ENCODE peak calls at places on chromosomes 2 and 18, in four cellular contexts. One of them, this sample, is unnamed.
A peak's percentile ranks its signal among the peaks of the same experiment; 100 is the strongest.

GRCh38 chr18:11053293-11053692 is 96.1 kb downstream of the PIEZO2 start:
- DNase-seq in K562: no peak
- DNase-seq in HepG2: no peak
- DNase-seq in GM12878: no peak
- DNase-seq in this sample: no peak

GRCh38 chr2:207289295-207290018 is 123.7 kb upstream of the KLF7 start:
- DNase-seq in K562: no peak
- DNase-seq in HepG2: no peak
- DNase-seq in GM12878: no peak
- DNase-seq in this sample: peak; percentile 76

GRCh38 chr2:109715302-109715937 is 78.7 kb upstream of the RGPD5 start:
- DNase-seq in K562: no peak
- DNase-seq in HepG2: peak; percentile 76
- DNase-seq in GM12878: no peak
- DNase-seq in this sample: no peak

GRCh38 chr2:242075683-242076082 is 206.2 kb downstream of the RTP5 start:
- DNase-seq in K562: no peak
- DNase-seq in HepG2: no peak
- DNase-seq in GM12878: no peak
- DNase-seq in this sample: no peak

GRCh38 chr2:188600536-188601210 is 309.0 kb downstream of the GULP1 start:
- DNase-seq in K562: no peak
- DNase-seq in HepG2: no peak
- DNase-seq in GM12878: no peak
- DNase-seq in this sample: no peak

GRCh38 chr2:85741811-85742507 is 11.8 kb upstream of the ATOH8 start:
- DNase-seq in K562: no peak
- DNase-seq in HepG2: peak; percentile 94
- DNase-seq in GM12878: no peak
- DNase-seq in this sample: peak; percentile 87

GRCh38 chr2:133266926-133267590 is 301.2 kb downstream of the NCKAP5 start:
- DNase-seq in K562: no peak
- DNase-seq in HepG2: no peak
- DNase-seq in GM12878: no peak
- DNase-seq in this sample: no peak

GRCh38 chr2:229780856-229781773 is 66.8 kb upstream of the DNER start:
- DNase-seq in K562: peak; percentile 29
- DNase-seq in HepG2: peak; percentile 43
- DNase-seq in GM12878: no peak
- DNase-seq in this sample: peak; percentile 76

GRCh38 chr2:215460682-215461081 is 24.8 kb upstream of the FN1 start:
- DNase-seq in K562: no peak
- DNase-seq in HepG2: peak; percentile 89
- DNase-seq in GM12878: no peak
- DNase-seq in this sample: peak; percentile 72

GRCh38 chr2:89837962-89838625 is 1146.6 kb downstream of the RPIA start:
- DNase-seq in K562: no peak
- DNase-seq in HepG2: no peak
- DNase-seq in GM12878: no peak
- DNase-seq in this sample: peak; percentile 61

GRCh38 chr2:27708666-27709065 is 45.0 kb downstream of the SLC4A1AP start:
- DNase-seq in K562: no peak
- DNase-seq in HepG2: no peak
- DNase-seq in GM12878: no peak
- DNase-seq in this sample: no peak

GRCh38 chr2:120253021-120253882 is 600 bp downstream of the RALB start:
- DNase-seq in K562: peak; percentile 86
- DNase-seq in HepG2: peak; percentile 72
- DNase-seq in GM12878: no peak
- DNase-seq in this sample: peak; percentile 66

GRCh38 chr2:33498291-33498956 is 22.0 kb downstream of the RASGRP3 start:
- DNase-seq in K562: no peak
- DNase-seq in HepG2: no peak
- DNase-seq in GM12878: no peak
- DNase-seq in this sample: no peak

GRCh38 chr18:34787931-34788532 is 77.9 kb downstream of the DTNA start:
- DNase-seq in K562: peak; percentile 52
- DNase-seq in HepG2: peak; percentile 60
- DNase-seq in GM12878: peak; percentile 11
- DNase-seq in this sample: peak; percentile 80

GRCh38 chr2:184363213-184363612 is 235.1 kb upstream of the ZNF804A start:
- DNase-seq in K562: no peak
- DNase-seq in HepG2: peak; percentile 20
- DNase-seq in GM12878: no peak
- DNase-seq in this sample: no peak

GRCh38 chr2:213500881-213501280 is 216.6 kb downstream of the SPAG16 start:
- DNase-seq in K562: no peak
- DNase-seq in HepG2: no peak
- DNase-seq in GM12878: no peak
- DNase-seq in this sample: no peak
- TF ChIP-seq MYC in K562: no peak
- TF ChIP-seq MYC in HepG2: no peak
- TF ChIP-seq MYC in GM12878: no peak
- TF ChIP-seq MYC in this sample: no peak

DNA sequence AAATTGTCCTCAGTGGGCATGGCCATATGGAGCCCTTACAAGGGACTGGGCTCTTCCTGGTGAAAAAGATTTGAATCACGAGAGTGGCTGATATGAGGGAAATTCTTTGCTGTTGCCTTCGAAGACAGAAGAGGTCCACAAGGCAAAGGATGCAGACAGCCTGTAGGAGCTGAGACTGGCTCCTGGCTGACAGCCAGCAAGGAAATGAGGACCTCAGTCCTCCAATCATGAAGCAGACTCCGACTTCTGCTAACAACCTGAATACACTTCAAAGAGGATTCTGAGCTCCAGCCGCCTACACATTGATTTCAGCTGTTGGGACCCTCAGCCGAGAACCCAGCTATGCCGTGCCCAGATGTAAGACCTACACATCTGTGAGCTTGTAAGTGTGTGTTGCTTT is 3.0 kb upstream of the ST8SIA5 start:
- DNase-seq in K562: no peak
- DNase-seq in HepG2: no peak
- DNase-seq in GM12878: no peak
- DNase-seq in this sample: no peak
- H3K27me3 ChIP-seq in K562: peaks cover 17% of the 10 kb centered on the region
- H3K27me3 ChIP-seq in HepG2: peaks cover 38% of the 10 kb centered on the region
- H3K27me3 ChIP-seq in GM12878: peaks cover 10% of the 10 kb centered on the region
- H3K27me3 ChIP-seq in this sample: peaks cover 54% of the 10 kb centered on the region

DNA sequence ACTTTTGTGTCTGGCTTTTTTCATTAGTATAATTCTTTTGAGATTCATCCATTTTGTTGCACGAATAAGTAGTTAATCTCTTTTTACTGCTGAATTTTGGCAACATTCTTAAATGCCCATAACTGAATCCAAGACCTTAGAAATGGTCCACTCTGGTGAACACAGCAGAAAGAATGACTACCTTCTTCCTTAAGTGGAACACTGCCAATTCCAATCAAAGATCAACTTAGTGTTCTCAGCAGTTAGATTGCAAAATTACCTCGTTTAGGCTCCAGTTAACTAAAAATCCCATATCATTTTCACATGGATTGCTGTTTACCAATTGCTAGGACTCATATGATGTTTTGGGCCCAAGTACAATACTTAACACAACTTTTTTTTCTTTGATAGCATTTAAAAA is 59.9 kb downstream of the MDH1 start:
- DNase-seq in K562: no peak
- DNase-seq in HepG2: no peak
- DNase-seq in GM12878: no peak
- DNase-seq in this sample: no peak
- TF ChIP-seq POLR2AphosphoS5 in K562: no peak
- TF ChIP-seq POLR2AphosphoS5 in HepG2: no peak
- TF ChIP-seq POLR2AphosphoS5 in GM12878: no peak
- TF ChIP-seq POLR2AphosphoS5 in this sample: no peak

DNA sequence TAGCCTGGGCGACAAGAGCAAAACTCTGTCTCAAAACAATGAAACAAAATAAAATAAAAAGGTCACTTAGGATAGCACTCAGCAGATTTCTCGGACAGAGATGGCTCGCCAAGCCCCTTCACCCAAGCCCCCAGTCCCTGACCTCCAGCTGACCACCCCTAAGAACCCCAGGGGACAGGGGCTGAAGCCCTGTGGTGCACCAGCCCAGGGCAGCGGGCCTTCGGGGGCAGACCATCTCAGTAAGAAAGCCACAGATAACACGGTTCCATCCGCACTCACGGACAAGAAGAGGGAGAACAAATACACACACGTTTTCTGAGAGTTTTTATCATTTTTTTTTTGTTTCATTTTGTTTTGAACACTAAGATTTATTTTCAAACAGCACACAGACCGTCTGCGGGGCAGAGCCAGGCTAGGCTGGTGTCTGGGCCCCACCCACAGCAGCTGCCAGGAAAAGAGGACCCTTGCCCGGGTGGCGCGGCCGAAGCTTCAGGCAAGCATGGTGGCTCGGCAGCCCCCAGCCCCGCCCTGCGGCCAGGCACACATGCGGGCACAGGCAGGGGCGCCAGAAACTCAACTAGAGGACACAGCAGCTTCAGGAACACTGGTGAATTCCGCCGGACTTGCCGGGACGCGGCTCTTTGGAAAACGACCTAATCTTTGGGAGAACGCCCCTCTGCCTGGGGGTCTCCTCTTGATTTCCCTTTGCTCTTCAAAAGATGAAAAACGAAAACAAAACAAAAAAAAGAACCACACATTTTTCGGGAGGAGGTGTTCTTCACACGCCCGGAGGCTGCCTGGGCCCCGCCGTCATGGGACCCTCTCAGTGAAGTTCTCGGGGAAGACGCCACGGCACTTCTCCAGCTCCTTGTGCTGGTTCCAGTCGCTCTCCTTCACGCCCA is 59.0 kb downstream of the BIN1 start:
- DNase-seq in K562: no peak
- DNase-seq in HepG2: no peak
- DNase-seq in GM12878: no peak
- DNase-seq in this sample: no peak
- TF ChIP-seq MYC in K562: no peak
- TF ChIP-seq MYC in HepG2: no peak
- TF ChIP-seq MYC in GM12878: no peak
- TF ChIP-seq MYC in this sample: no peak

GRCh38 chr2:218884519-218884918 is 3.9 kb downstream of the WNT10A start:
- DNase-seq in K562: no peak
- DNase-seq in HepG2: no peak
- DNase-seq in GM12878: no peak
- DNase-seq in this sample: no peak
- H3K27me3 ChIP-seq in K562: peaks cover 54% of the 10 kb centered on the region
- H3K27me3 ChIP-seq in HepG2: peaks cover 85% of the 10 kb centered on the region
- H3K27me3 ChIP-seq in GM12878: no peaks in the 10 kb centered on the region
- H3K27me3 ChIP-seq in this sample: peaks cover 60% of the 10 kb centered on the region

GRCh38 chr18:48675330-48675761 is 136.5 kb downstream of the CTIF start:
- DNase-seq in K562: peak; percentile 73
- DNase-seq in HepG2: peak; percentile 58
- DNase-seq in GM12878: peak; percentile 51
- DNase-seq in this sample: peak; percentile 82
- TF ChIP-seq POLR2AphosphoS5 in K562: no peak
- TF ChIP-seq POLR2AphosphoS5 in HepG2: no peak
- TF ChIP-seq POLR2AphosphoS5 in GM12878: no peak
- TF ChIP-seq POLR2AphosphoS5 in this sample: no peak

This sample was measured in endothelial cell of umbilical vein.